ENCODE peak calls at places on chromosomes 16 and 17, in five cellular contexts. One of them, this sample, is unnamed.

GRCh38 chr17:81518785-81519283 is 6.2 kb upstream of the ACTG1 start:
- DNase-seq in T follicular helper cell: no peak
- DNase-seq in NCI-H748 treated with DMSO at 0.1 percent for 48 hours: no peak
- DNase-seq in activated naive CD8-positive, alpha-beta T cell treated with anti-CD3 and anti-CD28 coated beads for 36 hours: peak
- DNase-seq in dorsolateral prefrontal cortex: no peak
- DNase-seq in this sample: no peak

GRCh38 chr17:34171245-34171818 is 83.8 kb upstream of the CCL2 start:
- DNase-seq in activated naive CD8-positive, alpha-beta T cell treated with anti-CD3 and anti-CD28 coated beads for 36 hours: peak
- DNase-seq in NCI-H748 treated with DMSO at 0.1 percent for 48 hours: peak
- DNase-seq in dorsolateral prefrontal cortex: peak
- DNase-seq in T follicular helper cell: peak
- DNase-seq in this sample: peak

GRCh38 chr16:54118846-54119245 is 167.7 kb downstream of the IRX3 start:
- DNase-seq in T follicular helper cell: no peak
- DNase-seq in dorsolateral prefrontal cortex: no peak
- DNase-seq in activated naive CD8-positive, alpha-beta T cell treated with anti-CD3 and anti-CD28 coated beads for 36 hours: no peak
- DNase-seq in NCI-H748 treated with DMSO at 0.1 percent for 48 hours: no peak
- DNase-seq in this sample: peak

GRCh38 chr16:73095885-73096341 is 48.0 kb upstream of the ZFHX3 start:
- DNase-seq in dorsolateral prefrontal cortex: no peak
- DNase-seq in NCI-H748 treated with DMSO at 0.1 percent for 48 hours: peak
- DNase-seq in T follicular helper cell: no peak
- DNase-seq in activated naive CD8-positive, alpha-beta T cell treated with anti-CD3 and anti-CD28 coated beads for 36 hours: no peak
- DNase-seq in this sample: no peak

GRCh38 chr16:78738557-78738956 is 639.1 kb downstream of the WWOX start:
- DNase-seq in NCI-H748 treated with DMSO at 0.1 percent for 48 hours: no peak
- DNase-seq in T follicular helper cell: no peak
- DNase-seq in activated naive CD8-positive, alpha-beta T cell treated with anti-CD3 and anti-CD28 coated beads for 36 hours: no peak
- DNase-seq in dorsolateral prefrontal cortex: no peak
- DNase-seq in this sample: no peak

GRCh38 chr17:7774037-7774659 is 56.6 kb downstream of the DNAH2 start:
- DNase-seq in NCI-H748 treated with DMSO at 0.1 percent for 48 hours: no peak
- DNase-seq in T follicular helper cell: no peak
- DNase-seq in activated naive CD8-positive, alpha-beta T cell treated with anti-CD3 and anti-CD28 coated beads for 36 hours: no peak
- DNase-seq in dorsolateral prefrontal cortex: no peak
- DNase-seq in this sample: peak

GRCh38 chr16:75789237-75789636 is 62.9 kb upstream of the CPHXL start:
- DNase-seq in NCI-H748 treated with DMSO at 0.1 percent for 48 hours: peak
- DNase-seq in dorsolateral prefrontal cortex: no peak
- DNase-seq in activated naive CD8-positive, alpha-beta T cell treated with anti-CD3 and anti-CD28 coated beads for 36 hours: no peak
- DNase-seq in T follicular helper cell: no peak
- DNase-seq in this sample: peak

GRCh38 chr17:67365762-67366192 is 600 bp downstream of the PSMD12 start:
- DNase-seq in T follicular helper cell: no peak
- DNase-seq in NCI-H748 treated with DMSO at 0.1 percent for 48 hours: no peak
- DNase-seq in dorsolateral prefrontal cortex: no peak
- DNase-seq in activated naive CD8-positive, alpha-beta T cell treated with anti-CD3 and anti-CD28 coated beads for 36 hours: peak
- DNase-seq in this sample: peak

GRCh38 chr17:72244942-72245341 is 124.1 kb downstream of the SOX9 start:
- DNase-seq in T follicular helper cell: no peak
- DNase-seq in dorsolateral prefrontal cortex: no peak
- DNase-seq in NCI-H748 treated with DMSO at 0.1 percent for 48 hours: no peak
- DNase-seq in activated naive CD8-positive, alpha-beta T cell treated with anti-CD3 and anti-CD28 coated beads for 36 hours: no peak
- DNase-seq in this sample: no peak

GRCh38 chr17:64507418-64507766 is 615 bp downstream of the CEP95 start:
- DNase-seq in dorsolateral prefrontal cortex: no peak
- DNase-seq in activated naive CD8-positive, alpha-beta T cell treated with anti-CD3 and anti-CD28 coated beads for 36 hours: peak
- DNase-seq in NCI-H748 treated with DMSO at 0.1 percent for 48 hours: peak
- DNase-seq in T follicular helper cell: peak
- DNase-seq in this sample: peak

This sample was measured in fibroblast of mammary gland.